ENCODE peak calls at places on chromosomes 11 and 22, in ten cellular contexts. One of them, this sample, is unnamed.
A peak's percentile ranks its signal among the peaks of the same experiment; 100 is the strongest.

GRCh38 chr22:25759825-25760231 is 17.8 kb downstream of the MYO18B start:
- DNase-seq in heart right ventricle: no peak
- DNase-seq in BE2C: no peak
- DNase-seq in IMR-90: peak; percentile 90
- DNase-seq in K562: peak; percentile 30
- DNase-seq in right lobe of liver: no peak
- DNase-seq in heart left ventricle: no peak
- DNase-seq in stomach: no peak
- DNase-seq in gastrocnemius medialis: peak; percentile 40
- DNase-seq in lower lobe of right lung: no peak
- DNase-seq in this sample: no peak

GRCh38 chr11:69922596-69923111 is 103.4 kb upstream of the FGF3 start:
- DNase-seq in heart right ventricle: no peak
- DNase-seq in BE2C: no peak
- DNase-seq in IMR-90: no peak
- DNase-seq in K562: no peak
- DNase-seq in right lobe of liver: no peak
- DNase-seq in heart left ventricle: no peak
- DNase-seq in stomach: no peak
- DNase-seq in gastrocnemius medialis: peak; percentile 6
- DNase-seq in lower lobe of right lung: peak; percentile 23
- DNase-seq in this sample: no peak

GRCh38 chr11:120652705-120653335 is 141.3 kb downstream of the GRIK4 start:
- DNase-seq in heart right ventricle: no peak
- DNase-seq in BE2C: no peak
- DNase-seq in IMR-90: peak; percentile 13
- DNase-seq in K562: no peak
- DNase-seq in right lobe of liver: no peak
- DNase-seq in heart left ventricle: no peak
- DNase-seq in stomach: no peak
- DNase-seq in gastrocnemius medialis: no peak
- DNase-seq in lower lobe of right lung: no peak
- DNase-seq in this sample: no peak

GRCh38 chr11:118893662-118894061 is 10.0 kb downstream of the CXCR5 start:
- DNase-seq in heart right ventricle: no peak
- DNase-seq in BE2C: no peak
- DNase-seq in IMR-90: no peak
- DNase-seq in K562: no peak
- DNase-seq in right lobe of liver: no peak
- DNase-seq in heart left ventricle: peak; percentile 47
- DNase-seq in stomach: no peak
- DNase-seq in gastrocnemius medialis: no peak
- DNase-seq in lower lobe of right lung: no peak
- DNase-seq in this sample: no peak

GRCh38 chr22:46104881-46105493 is 45.3 kb upstream of the PPARA start:
- DNase-seq in heart right ventricle: no peak
- DNase-seq in BE2C: no peak
- DNase-seq in IMR-90: no peak
- DNase-seq in K562: no peak
- DNase-seq in right lobe of liver: no peak
- DNase-seq in heart left ventricle: no peak
- DNase-seq in stomach: no peak
- DNase-seq in gastrocnemius medialis: peak; percentile 70
- DNase-seq in lower lobe of right lung: no peak
- DNase-seq in this sample: no peak

GRCh38 chr11:11789735-11790369 is 51.9 kb upstream of the USP47 start:
- DNase-seq in heart right ventricle: no peak
- DNase-seq in BE2C: peak; percentile 13
- DNase-seq in IMR-90: peak; percentile 40
- DNase-seq in K562: peak; percentile 39
- DNase-seq in right lobe of liver: peak; percentile 40
- DNase-seq in heart left ventricle: no peak
- DNase-seq in stomach: no peak
- DNase-seq in gastrocnemius medialis: no peak
- DNase-seq in lower lobe of right lung: no peak
- DNase-seq in this sample: no peak

GRCh38 chr11:22668005-22668796 is 1.8 kb downstream of the GAS2 start:
- DNase-seq in heart right ventricle: no peak
- DNase-seq in BE2C: no peak
- DNase-seq in IMR-90: no peak
- DNase-seq in K562: no peak
- DNase-seq in right lobe of liver: no peak
- DNase-seq in heart left ventricle: no peak
- DNase-seq in stomach: no peak
- DNase-seq in gastrocnemius medialis: no peak
- DNase-seq in lower lobe of right lung: no peak
- DNase-seq in this sample: no peak

GRCh38 chr11:44622190-44622650 is 56.8 kb downstream of the CD82 start:
- DNase-seq in heart right ventricle: peak; percentile 5
- DNase-seq in BE2C: no peak
- DNase-seq in IMR-90: no peak
- DNase-seq in K562: no peak
- DNase-seq in right lobe of liver: no peak
- DNase-seq in heart left ventricle: no peak
- DNase-seq in stomach: peak; percentile 13
- DNase-seq in gastrocnemius medialis: peak; percentile 5
- DNase-seq in lower lobe of right lung: no peak
- DNase-seq in this sample: no peak

GRCh38 chr11:46246514-46246913 is 30.9 kb upstream of the CREB3L1 start:
- DNase-seq in heart right ventricle: no peak
- DNase-seq in BE2C: no peak
- DNase-seq in IMR-90: peak; percentile 47
- DNase-seq in K562: no peak
- DNase-seq in right lobe of liver: no peak
- DNase-seq in heart left ventricle: no peak
- DNase-seq in stomach: no peak
- DNase-seq in gastrocnemius medialis: no peak
- DNase-seq in lower lobe of right lung: no peak
- DNase-seq in this sample: no peak

GRCh38 chr22:37335819-37336199 is 53.5 kb downstream of the CYTH4 start:
- DNase-seq in heart right ventricle: no peak
- DNase-seq in BE2C: no peak
- DNase-seq in IMR-90: no peak
- DNase-seq in K562: no peak
- DNase-seq in right lobe of liver: no peak
- DNase-seq in heart left ventricle: no peak
- DNase-seq in stomach: no peak
- DNase-seq in gastrocnemius medialis: no peak
- DNase-seq in lower lobe of right lung: no peak
- DNase-seq in this sample: no peak
- H3K27me3 ChIP-seq in heart right ventricle: peaks cover 99% of the 10 kb centered on the region
- H3K27me3 ChIP-seq in BE2C: peaks cover 25% of the 10 kb centered on the region
- H3K27me3 ChIP-seq in IMR-90: peaks cover 16% of the 10 kb centered on the region
- H3K27me3 ChIP-seq in K562: peaks cover 61% of the 10 kb centered on the region
- H3K27me3 ChIP-seq in right lobe of liver: no peaks in the 10 kb centered on the region
- H3K27me3 ChIP-seq in heart left ventricle: peaks cover 40% of the 10 kb centered on the region
- H3K27me3 ChIP-seq in stomach: peaks cover 98% of the 10 kb centered on the region
- H3K27me3 ChIP-seq in gastrocnemius medialis: peaks cover 68% of the 10 kb centered on the region
- H3K27me3 ChIP-seq in lower lobe of right lung: peaks cover 62% of the 10 kb centered on the region
- H3K27me3 ChIP-seq in this sample: peaks cover 19% of the 10 kb centered on the region

DNA sequence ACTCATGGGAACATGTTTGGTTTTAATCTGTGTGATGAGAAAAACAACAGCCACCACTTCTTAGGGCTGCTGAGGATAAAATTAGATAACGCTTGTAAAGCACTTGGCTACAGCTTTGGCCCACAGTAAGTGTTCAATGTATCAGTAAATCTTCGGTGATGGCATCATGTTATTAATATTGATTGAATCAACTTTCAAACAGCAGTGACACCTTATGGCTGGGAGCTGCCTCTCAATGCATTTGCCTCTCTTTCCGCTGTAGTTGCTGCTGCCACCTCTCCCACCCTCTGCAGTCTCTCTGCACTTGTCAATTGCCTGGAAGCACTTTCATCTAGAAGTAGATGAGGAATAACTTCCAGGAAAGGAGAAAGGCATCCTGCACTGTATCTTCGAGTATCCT is 491.1 kb downstream of the OPCML start:
- DNase-seq in heart right ventricle: no peak
- DNase-seq in BE2C: no peak
- DNase-seq in IMR-90: no peak
- DNase-seq in K562: no peak
- DNase-seq in right lobe of liver: no peak
- DNase-seq in heart left ventricle: no peak
- DNase-seq in stomach: no peak
- DNase-seq in gastrocnemius medialis: no peak
- DNase-seq in lower lobe of right lung: no peak
- DNase-seq in this sample: no peak
- TF ChIP-seq CTCF in heart right ventricle: no peak
- TF ChIP-seq CTCF in BE2C: no peak
- TF ChIP-seq CTCF in IMR-90: no peak
- TF ChIP-seq CTCF in K562: no peak
- TF ChIP-seq CTCF in right lobe of liver: no peak
- TF ChIP-seq CTCF in heart left ventricle: no peak
- TF ChIP-seq CTCF in stomach: no peak
- TF ChIP-seq CTCF in gastrocnemius medialis: no peak
- TF ChIP-seq CTCF in lower lobe of right lung: no peak
- TF ChIP-seq CTCF in this sample: no peak

GRCh38 chr11:1740786-1741530 is 9.4 kb downstream of the IFITM10 start:
- DNase-seq in heart right ventricle: no peak
- DNase-seq in BE2C: no peak
- DNase-seq in IMR-90: no peak
- DNase-seq in K562: no peak
- DNase-seq in right lobe of liver: no peak
- DNase-seq in heart left ventricle: no peak
- DNase-seq in stomach: no peak
- DNase-seq in gastrocnemius medialis: no peak
- DNase-seq in lower lobe of right lung: no peak
- DNase-seq in this sample: no peak
- H3K27me3 ChIP-seq in heart right ventricle: peaks cover 9% of the 10 kb centered on the region
- H3K27me3 ChIP-seq in BE2C: no peaks in the 10 kb centered on the region
- H3K27me3 ChIP-seq in IMR-90: peaks cover 28% of the 10 kb centered on the region
- H3K27me3 ChIP-seq in K562: peaks cover 31% of the 10 kb centered on the region
- H3K27me3 ChIP-seq in right lobe of liver: no peaks in the 10 kb centered on the region
- H3K27me3 ChIP-seq in heart left ventricle: no peaks in the 10 kb centered on the region
- H3K27me3 ChIP-seq in stomach: peaks cover 62% of the 10 kb centered on the region
- H3K27me3 ChIP-seq in gastrocnemius medialis: peaks cover 12% of the 10 kb centered on the region
- H3K27me3 ChIP-seq in lower lobe of right lung: no peaks in the 10 kb centered on the region
- H3K27me3 ChIP-seq in this sample: no peaks in the 10 kb centered on the region

GRCh38 chr11:78171951-78172350 is 16.5 kb downstream of the KCTD21 start:
- DNase-seq in heart right ventricle: no peak
- DNase-seq in BE2C: no peak
- DNase-seq in IMR-90: no peak
- DNase-seq in K562: no peak
- DNase-seq in right lobe of liver: no peak
- DNase-seq in heart left ventricle: no peak
- DNase-seq in stomach: no peak
- DNase-seq in gastrocnemius medialis: no peak
- DNase-seq in lower lobe of right lung: no peak
- DNase-seq in this sample: no peak

GRCh38 chr11:78179459-78180071 is 8.9 kb downstream of the KCTD21 start:
- DNase-seq in heart right ventricle: no peak
- DNase-seq in BE2C: no peak
- DNase-seq in IMR-90: no peak
- DNase-seq in K562: no peak
- DNase-seq in right lobe of liver: peak; percentile 51
- DNase-seq in heart left ventricle: no peak
- DNase-seq in stomach: no peak
- DNase-seq in gastrocnemius medialis: peak; percentile 43
- DNase-seq in lower lobe of right lung: no peak
- DNase-seq in this sample: no peak

GRCh38 chr11:78177216-78177615 is 11.2 kb downstream of the KCTD21 start:
- DNase-seq in heart right ventricle: no peak
- DNase-seq in BE2C: no peak
- DNase-seq in IMR-90: no peak
- DNase-seq in K562: no peak
- DNase-seq in right lobe of liver: no peak
- DNase-seq in heart left ventricle: no peak
- DNase-seq in stomach: no peak
- DNase-seq in gastrocnemius medialis: no peak
- DNase-seq in lower lobe of right lung: no peak
- DNase-seq in this sample: no peak

GRCh38 chr11:78181155-78181554 is 7.3 kb downstream of the KCTD21 start:
- DNase-seq in heart right ventricle: no peak
- DNase-seq in BE2C: no peak
- DNase-seq in IMR-90: peak; percentile 63
- DNase-seq in K562: no peak
- DNase-seq in right lobe of liver: no peak
- DNase-seq in heart left ventricle: no peak
- DNase-seq in stomach: no peak
- DNase-seq in gastrocnemius medialis: no peak
- DNase-seq in lower lobe of right lung: no peak
- DNase-seq in this sample: no peak

GRCh38 chr11:78176605-78177141 is 11.8 kb downstream of the KCTD21 start:
- DNase-seq in heart right ventricle: no peak
- DNase-seq in BE2C: no peak
- DNase-seq in IMR-90: no peak
- DNase-seq in K562: no peak
- DNase-seq in right lobe of liver: no peak
- DNase-seq in heart left ventricle: no peak
- DNase-seq in stomach: no peak
- DNase-seq in gastrocnemius medialis: no peak
- DNase-seq in lower lobe of right lung: no peak
- DNase-seq in this sample: no peak
- TF ChIP-seq CTCF in heart right ventricle: no peak
- TF ChIP-seq CTCF in BE2C: no peak
- TF ChIP-seq CTCF in IMR-90: no peak
- TF ChIP-seq CTCF in K562: no peak
- TF ChIP-seq CTCF in right lobe of liver: no peak
- TF ChIP-seq CTCF in heart left ventricle: no peak
- TF ChIP-seq CTCF in stomach: no peak
- TF ChIP-seq CTCF in gastrocnemius medialis: no peak
- TF ChIP-seq CTCF in lower lobe of right lung: no peak
- TF ChIP-seq CTCF in this sample: no peak